ENCODE peak calls at places on chromosome 9, in nine cellular contexts. K is heart right ventricle; V is cardiac muscle cell; E is thyroid gland; Y is CD8-positive, alpha-beta T cell; X is endodermal cell; W is CD8-positive, alpha-beta memory T cell; M is mammary epithelial cell; B is PC-3. U is an unnamed sample.
A peak's percentile ranks its signal among the peaks of the same experiment; 100 is the strongest.

GRCh38 chr9:87179556-87180340 is 232.4 kb upstream of the GAS1 start:
- DNase-seq in B (no peak), Y (no peak), E (no peak), W (no peak), X (no peak), V (no peak), K (no peak), M (peak; percentile 86), U (no peak)

GRCh38 chr9:38082456-38083287 is 13.6 kb upstream of the SHB start:
- DNase-seq in X (peak; percentile 50), K (no peak), E (no peak), M (no peak), Y (peak; percentile 27), B (no peak), W (no peak), V (peak; percentile 51), U (no peak)

GRCh38 chr9:137660144-137660543 is 41.3 kb downstream of the EHMT1 start:
- DNase-seq in M (no peak), K (no peak), X (no peak), E (no peak), Y (no peak), V (peak; percentile 68), B (no peak), W (no peak), U (no peak)

GRCh38 chr9:33458444-33458843 is 11.1 kb upstream of the AQP3 start:
- DNase-seq in X (peak; percentile 60), K (no peak), W (peak; percentile 54), E (no peak), B (peak; percentile 64), M (peak; percentile 82), Y (peak; percentile 74), V (no peak), U (peak; percentile 22)

GRCh38 chr9:127263664-127264063 is 910 bp upstream of the GARNL3 start:
- DNase-seq in M (no peak), W (no peak), B (no peak), K (no peak), E (peak; percentile 40), Y (no peak), V (no peak), X (no peak), U (no peak)

GRCh38 chr9:14715102-14715501 is 7.4 kb downstream of the CER1 start:
- DNase-seq in W (no peak), Y (no peak), V (peak; percentile 7), X (no peak), M (no peak), B (no peak), K (no peak), E (no peak), U (no peak)

GRCh38 chr9:27393054-27393846 is 96.3 kb upstream of the EQTN start:
- DNase-seq in V (no peak), K (no peak), Y (no peak), M (no peak), E (no peak), X (no peak), W (no peak), B (no peak), U (no peak)

GRCh38 chr9:85702191-85702590 is 39.6 kb downstream of the AGTPBP1 start:
- DNase-seq in E (no peak), X (no peak), M (no peak), B (no peak), Y (no peak), W (no peak), K (no peak), V (no peak), U (no peak)

GRCh38 chr9:133141833-133142594 is 21.0 kb upstream of the RALGDS start:
- DNase-seq in X (no peak), W (peak; percentile 84), V (no peak), E (peak; percentile 46), B (no peak), Y (peak; percentile 86), K (peak; percentile 66), M (no peak), U (peak; percentile 54)

GRCh38 chr9:82891321-82891720 is 171.6 kb downstream of the RASEF start:
- DNase-seq in M (no peak), V (no peak), B (no peak), W (no peak), K (no peak), E (no peak), X (no peak), Y (no peak), U (no peak)

DNA sequence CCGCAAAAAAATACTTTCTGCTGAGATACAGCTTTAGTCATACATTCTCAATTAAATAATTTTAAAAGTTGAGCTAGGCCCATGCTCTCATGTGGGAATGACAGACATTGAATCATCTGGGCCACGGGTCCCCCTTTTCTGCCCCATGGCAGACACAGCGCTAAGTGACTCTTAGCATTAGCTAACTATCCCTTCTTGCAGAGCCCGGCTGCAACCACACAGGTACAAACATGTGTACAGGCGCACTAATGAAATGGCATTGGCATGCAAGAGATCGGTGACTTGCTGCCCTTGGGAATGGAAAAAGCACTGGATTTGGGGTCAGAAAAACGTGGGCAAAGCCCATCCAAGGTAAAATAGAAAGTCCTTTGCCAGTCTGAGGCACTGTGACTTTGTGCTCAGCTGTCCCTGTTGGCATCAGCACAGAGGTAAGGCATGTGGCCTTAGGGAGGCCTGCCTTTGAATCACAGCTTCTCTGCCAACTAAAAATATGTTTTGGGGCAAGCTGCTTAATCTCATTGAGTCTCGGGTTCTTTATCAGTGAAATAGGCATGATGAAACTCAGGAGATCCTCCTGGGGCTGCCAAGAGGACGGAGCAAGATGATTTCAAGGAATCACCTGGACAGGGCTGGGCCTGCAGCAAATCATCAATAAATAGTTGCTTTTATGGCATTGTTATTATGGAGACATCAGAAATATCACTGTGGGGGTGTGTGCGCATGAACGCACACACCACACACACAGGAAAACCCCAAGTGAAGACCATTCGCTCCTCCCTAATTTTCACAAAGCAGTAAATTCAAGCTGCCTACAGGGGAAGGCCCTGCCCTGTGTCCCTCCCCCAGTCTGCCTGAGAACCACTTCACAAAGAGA is 54.2 kb downstream of the WHRN start:
- DNase-seq in M (no peak), W (peak; percentile 22), K (no peak), E (no peak), V (no peak), Y (no peak), B (no peak), X (peak; percentile 31), U (no peak)
- H3K27ac ChIP-seq in M (no peak overlapping the region), W (no peak overlapping the region), K (no peak overlapping the region), E (no peak overlapping the region), V (no peak overlapping the region), Y (no peak overlapping the region), B (no peak overlapping the region), X (no peak overlapping the region), U (peak overlapping the region; percentile 38)

DNA sequence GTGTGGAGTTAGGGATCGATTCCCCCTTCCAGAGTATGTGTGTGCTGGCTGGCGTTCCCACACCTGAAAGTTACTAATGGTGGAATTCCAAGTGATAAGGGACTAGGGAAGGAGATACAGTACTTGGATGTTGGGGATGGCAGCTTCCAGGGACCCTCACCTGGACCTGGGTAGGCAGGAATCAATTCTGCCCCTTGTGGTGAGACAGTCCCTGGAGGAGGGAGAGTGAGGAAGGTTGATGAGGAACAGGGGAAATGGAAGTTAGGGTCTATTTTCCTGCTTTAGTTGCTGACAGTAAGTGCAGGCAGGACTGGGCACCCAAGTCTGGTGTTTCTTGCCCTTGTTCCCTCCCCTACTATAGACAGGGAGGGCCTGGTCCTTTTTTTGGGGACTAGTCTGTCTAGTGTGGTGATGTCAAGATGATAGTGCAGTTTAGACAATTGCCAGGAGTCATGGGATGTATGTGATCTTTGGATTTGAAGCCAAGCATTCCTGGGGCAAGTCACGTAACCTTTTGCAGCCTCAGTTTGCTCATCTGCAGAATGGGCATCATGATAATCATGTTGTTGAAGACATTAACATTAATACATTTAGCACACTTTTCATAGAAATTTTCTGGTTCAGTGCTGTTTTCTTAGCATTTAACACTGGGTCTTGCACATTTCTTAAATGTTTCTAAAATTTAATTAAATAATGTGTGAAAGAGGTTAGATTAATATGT is 51.7 kb downstream of the DAB2IP start:
- DNase-seq in M (no peak), K (no peak), B (no peak), X (peak; percentile 71), W (no peak), V (no peak), Y (no peak), E (no peak), U (no peak)
- H3K4me1 ChIP-seq in M (peaks cover 78% of the 10 kb centered on the region), K (peaks cover 84% of the 10 kb centered on the region), B (no peaks in the 10 kb centered on the region), X (peaks cover 11% of the 10 kb centered on the region), W (peaks cover 6% of the 10 kb centered on the region), V (peaks cover 5% of the 10 kb centered on the region), Y (peaks cover 6% of the 10 kb centered on the region), E (peaks cover 30% of the 10 kb centered on the region), U (peaks cover 11% of the 10 kb centered on the region)

GRCh38 chr9:136095028-136095494 is at the start of gene NACC2:
- DNase-seq in Y (no peak), X (peak; percentile 83), K (peak; percentile 82), M (peak; percentile 70), W (no peak), V (peak; percentile 65), E (peak; percentile 70), B (peak; percentile 65), U (no peak)

GRCh38 chr9:136093995-136094881 is 851 bp downstream of the NACC2 start:
- DNase-seq in X (peak; percentile 73), B (peak; percentile 44), V (peak; percentile 72), M (peak; percentile 62), E (peak; percentile 68), K (peak; percentile 83), Y (peak; percentile 74), W (peak; percentile 39), U (peak; percentile 46)

GRCh38 chr9:136092741-136093140 is 2.3 kb downstream of the NACC2 start:
- DNase-seq in Y (no peak), W (no peak), M (no peak), E (no peak), X (no peak), B (no peak), V (no peak), K (peak; percentile 14), U (no peak)

GRCh38 chr9:136092353-136092650 is 2.8 kb downstream of the NACC2 start:
- DNase-seq in Y (no peak), E (no peak), B (no peak), V (no peak), K (no peak), X (peak; percentile 72), W (no peak), M (no peak), U (no peak)

DNA sequence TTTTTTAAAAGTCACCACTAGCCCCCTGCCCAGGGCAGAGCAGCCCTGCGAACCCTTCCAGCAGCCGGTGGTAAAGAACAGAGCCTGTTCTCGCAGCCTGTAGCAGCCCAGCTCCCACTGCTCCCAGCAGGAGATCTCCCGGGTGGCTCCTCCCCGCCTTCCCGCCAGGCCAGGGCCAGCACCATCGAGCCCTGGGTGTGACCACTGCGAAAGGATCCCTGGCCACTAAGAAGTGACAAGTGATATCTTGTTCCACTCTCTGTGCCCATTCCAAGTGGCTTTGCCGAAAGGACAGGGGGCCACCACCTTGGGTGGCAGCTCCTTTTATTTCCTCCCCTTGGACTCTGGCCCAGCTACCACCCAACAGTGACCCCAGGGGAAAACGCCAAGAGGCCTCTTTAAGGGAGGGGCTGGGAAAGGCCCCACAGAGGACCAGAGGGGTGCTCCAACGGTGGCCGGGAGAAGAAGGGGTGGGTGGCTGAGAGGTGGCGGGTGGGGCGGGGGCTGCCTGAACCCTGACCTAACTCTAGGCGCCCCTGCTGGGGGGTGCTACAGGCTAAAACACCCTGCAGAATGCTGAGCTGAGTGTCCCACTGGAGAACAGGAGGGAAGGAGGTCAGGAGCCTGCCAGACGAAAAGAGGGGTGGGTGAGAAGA is 1.6 kb downstream of the NACC2 start:
- DNase-seq in X (peak; percentile 72), K (peak; percentile 62), V (no peak), W (no peak), M (no peak), B (no peak), Y (no peak), E (peak; percentile 55), U (no peak)
- H3K4me3 ChIP-seq in X (peak overlapping the region; percentile 77), K (peak overlapping the region; percentile 89), V (peak overlapping the region; percentile 63), W (peak overlapping the region; percentile 50), M (peak overlapping the region; percentile 65), B (peak overlapping the region; percentile 78), Y (no peak overlapping the region), E (peak overlapping the region; percentile 91), U (peak overlapping the region; percentile 29)

GRCh38 chr9:130994546-130995398 is 14.2 kb upstream of the LAMC3 start:
- DNase-seq in W (no peak), V (no peak), B (no peak), X (no peak), E (no peak), M (no peak), K (no peak), Y (no peak), U (no peak)
- H3K27ac ChIP-seq in W (no peak overlapping the region), V (no peak overlapping the region), B (no peak overlapping the region), X (no peak overlapping the region), E (no peak overlapping the region), M (no peak overlapping the region), K (no peak overlapping the region), Y (no peak overlapping the region), U (no peak overlapping the region)

U was measured in naive thymus-derived CD4-positive, alpha-beta T cell.